ENCODE peak calls at places on chromosomes 2 and 18, in seven cellular contexts. One of them, this sample, is unnamed.

GRCh38 chr2:174846941-174847938 is 83.0 kb upstream of the CHRNA1 start:
- DNase-seq in HepG2: no peak
- DNase-seq in A549: peak
- DNase-seq in H1: no peak
- DNase-seq in IMR-90: peak
- DNase-seq in GM12878: no peak
- DNase-seq in K562: no peak
- DNase-seq in this sample: no peak

GRCh38 chr18:50051288-50051687 is 143.7 kb downstream of the MYO5B start:
- DNase-seq in HepG2: peak
- DNase-seq in A549: peak
- DNase-seq in H1: no peak
- DNase-seq in IMR-90: no peak
- DNase-seq in GM12878: no peak
- DNase-seq in K562: peak
- DNase-seq in this sample: no peak

GRCh38 chr2:20424300-20425290 is 22.3 kb upstream of the RHOB start:
- DNase-seq in HepG2: no peak
- DNase-seq in A549: no peak
- DNase-seq in H1: no peak
- DNase-seq in IMR-90: peak
- DNase-seq in GM12878: peak
- DNase-seq in K562: no peak
- DNase-seq in this sample: no peak

GRCh38 chr2:46065152-46065551 is 232.1 kb upstream of the EPAS1 start:
- DNase-seq in HepG2: no peak
- DNase-seq in A549: no peak
- DNase-seq in H1: no peak
- DNase-seq in IMR-90: peak
- DNase-seq in GM12878: no peak
- DNase-seq in K562: no peak
- DNase-seq in this sample: no peak

GRCh38 chr2:105712981-105713596 is 31.6 kb upstream of the NCK2 start:
- DNase-seq in HepG2: no peak
- DNase-seq in A549: no peak
- DNase-seq in H1: no peak
- DNase-seq in IMR-90: peak
- DNase-seq in GM12878: no peak
- DNase-seq in K562: no peak
- DNase-seq in this sample: no peak

GRCh38 chr2:167832840-167833239 is 414.6 kb downstream of the STK39 start:
- DNase-seq in HepG2: no peak
- DNase-seq in A549: no peak
- DNase-seq in H1: no peak
- DNase-seq in IMR-90: no peak
- DNase-seq in GM12878: no peak
- DNase-seq in K562: no peak
- DNase-seq in this sample: no peak

GRCh38 chr2:234632527-234633391 is 135.9 kb upstream of the ARL4C start:
- DNase-seq in HepG2: no peak
- DNase-seq in A549: no peak
- DNase-seq in H1: no peak
- DNase-seq in IMR-90: peak
- DNase-seq in GM12878: no peak
- DNase-seq in K562: no peak
- DNase-seq in this sample: no peak

GRCh38 chr2:172046080-172046678 is 39.1 kb upstream of the DLX1 start:
- DNase-seq in HepG2: no peak
- DNase-seq in A549: no peak
- DNase-seq in H1: no peak
- DNase-seq in IMR-90: no peak
- DNase-seq in GM12878: no peak
- DNase-seq in K562: no peak
- DNase-seq in this sample: no peak

GRCh38 chr2:112031916-112032582 is 23.0 kb upstream of the TMEM87B start:
- DNase-seq in HepG2: no peak
- DNase-seq in A549: no peak
- DNase-seq in H1: no peak
- DNase-seq in IMR-90: no peak
- DNase-seq in GM12878: no peak
- DNase-seq in K562: no peak
- DNase-seq in this sample: no peak

GRCh38 chr2:69893684-69894481 is at the start of gene SNRNP27:
- DNase-seq in HepG2: peak
- DNase-seq in A549: peak
- DNase-seq in H1: no peak
- DNase-seq in IMR-90: peak
- DNase-seq in GM12878: peak
- DNase-seq in K562: peak
- DNase-seq in this sample: peak

GRCh38 chr2:216535454-216535995 is 36.9 kb downstream of the RPL37A start:
- DNase-seq in HepG2: peak
- DNase-seq in A549: peak
- DNase-seq in H1: no peak
- DNase-seq in IMR-90: peak
- DNase-seq in GM12878: no peak
- DNase-seq in K562: no peak
- DNase-seq in this sample: no peak

GRCh38 chr2:179837408-179837807 is 24.0 kb downstream of the ZNF385B start:
- DNase-seq in HepG2: peak
- DNase-seq in A549: no peak
- DNase-seq in H1: no peak
- DNase-seq in IMR-90: peak
- DNase-seq in GM12878: no peak
- DNase-seq in K562: no peak
- DNase-seq in this sample: no peak

GRCh38 chr2:105781274-105781673 is 36.6 kb downstream of the NCK2 start:
- DNase-seq in HepG2: no peak
- DNase-seq in A549: no peak
- DNase-seq in H1: no peak
- DNase-seq in IMR-90: no peak
- DNase-seq in GM12878: no peak
- DNase-seq in K562: no peak
- DNase-seq in this sample: no peak

GRCh38 chr2:235716875-235717496 is 223.1 kb downstream of the AGAP1 start:
- DNase-seq in HepG2: no peak
- DNase-seq in A549: no peak
- DNase-seq in H1: no peak
- DNase-seq in IMR-90: peak
- DNase-seq in GM12878: no peak
- DNase-seq in K562: no peak
- DNase-seq in this sample: no peak

GRCh38 chr2:157480182-157480961 is 36.5 kb upstream of the CYTIP start:
- DNase-seq in HepG2: no peak
- DNase-seq in A549: no peak
- DNase-seq in H1: no peak
- DNase-seq in IMR-90: peak
- DNase-seq in GM12878: no peak
- DNase-seq in K562: no peak
- DNase-seq in this sample: no peak

GRCh38 chr18:10504723-10505122 is 21.1 kb upstream of the NAPG start:
- DNase-seq in HepG2: no peak
- DNase-seq in A549: no peak
- DNase-seq in H1: no peak
- DNase-seq in IMR-90: no peak
- DNase-seq in GM12878: no peak
- DNase-seq in K562: no peak
- DNase-seq in this sample: no peak

GRCh38 chr2:140442319-140442718 is 1662.1 kb upstream of the NXPH2 start:
- DNase-seq in HepG2: no peak
- DNase-seq in A549: no peak
- DNase-seq in H1: no peak
- DNase-seq in IMR-90: peak
- DNase-seq in GM12878: no peak
- DNase-seq in K562: no peak
- DNase-seq in this sample: no peak

GRCh38 chr18:63131106-63131943 is 188.2 kb downstream of the BCL2 start:
- DNase-seq in HepG2: peak
- DNase-seq in A549: peak
- DNase-seq in H1: no peak
- DNase-seq in IMR-90: peak
- DNase-seq in GM12878: no peak
- DNase-seq in K562: peak
- DNase-seq in this sample: no peak

DNA sequence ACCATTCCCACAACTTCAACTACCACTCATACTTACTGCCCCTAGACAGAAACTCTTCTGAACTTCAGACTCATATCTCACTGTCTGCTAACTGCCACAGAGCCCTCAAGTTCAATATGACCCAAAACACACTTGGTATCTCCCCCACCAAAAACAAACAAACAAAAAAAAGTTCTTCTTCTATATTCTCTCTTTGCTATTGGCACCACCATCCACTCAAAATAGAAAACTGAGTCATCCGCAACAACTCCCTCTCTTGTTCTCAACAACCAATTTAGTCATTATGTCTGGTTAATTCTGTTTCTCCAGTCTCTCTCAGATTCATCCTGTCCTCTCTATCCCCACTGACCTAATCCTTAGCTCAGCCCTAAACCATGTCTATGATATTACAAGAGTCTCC is 7.2 kb upstream of the DCTN1 start:
- DNase-seq in HepG2: no peak
- DNase-seq in A549: no peak
- DNase-seq in H1: no peak
- DNase-seq in IMR-90: peak
- DNase-seq in GM12878: no peak
- DNase-seq in K562: no peak
- DNase-seq in this sample: no peak
- TF ChIP-seq CEBPB in HepG2: no peak
- TF ChIP-seq CEBPB in A549: no peak
- TF ChIP-seq CEBPB in H1: no peak
- TF ChIP-seq CEBPB in IMR-90: no peak
- TF ChIP-seq CEBPB in GM12878: no peak
- TF ChIP-seq CEBPB in K562: no peak
- TF ChIP-seq CEBPB in this sample: no peak

GRCh38 chr2:145599761-145600160 is 1079.8 kb upstream of the ZEB2 start:
- DNase-seq in HepG2: no peak
- DNase-seq in A549: no peak
- DNase-seq in H1: no peak
- DNase-seq in IMR-90: peak
- DNase-seq in GM12878: no peak
- DNase-seq in K562: no peak
- DNase-seq in this sample: no peak

GRCh38 chr2:145595296-145595695 is 1075.4 kb upstream of the ZEB2 start:
- DNase-seq in HepG2: no peak
- DNase-seq in A549: no peak
- DNase-seq in H1: no peak
- DNase-seq in IMR-90: no peak
- DNase-seq in GM12878: no peak
- DNase-seq in K562: no peak
- DNase-seq in this sample: no peak

GRCh38 chr2:145598434-145598833 is 1078.5 kb upstream of the ZEB2 start:
- DNase-seq in HepG2: no peak
- DNase-seq in A549: no peak
- DNase-seq in H1: no peak
- DNase-seq in IMR-90: peak
- DNase-seq in GM12878: no peak
- DNase-seq in K562: no peak
- DNase-seq in this sample: no peak

GRCh38 chr2:145597011-145597410 is 1077.1 kb upstream of the ZEB2 start:
- DNase-seq in HepG2: no peak
- DNase-seq in A549: no peak
- DNase-seq in H1: no peak
- DNase-seq in IMR-90: peak
- DNase-seq in GM12878: no peak
- DNase-seq in K562: no peak
- DNase-seq in this sample: no peak

DNA sequence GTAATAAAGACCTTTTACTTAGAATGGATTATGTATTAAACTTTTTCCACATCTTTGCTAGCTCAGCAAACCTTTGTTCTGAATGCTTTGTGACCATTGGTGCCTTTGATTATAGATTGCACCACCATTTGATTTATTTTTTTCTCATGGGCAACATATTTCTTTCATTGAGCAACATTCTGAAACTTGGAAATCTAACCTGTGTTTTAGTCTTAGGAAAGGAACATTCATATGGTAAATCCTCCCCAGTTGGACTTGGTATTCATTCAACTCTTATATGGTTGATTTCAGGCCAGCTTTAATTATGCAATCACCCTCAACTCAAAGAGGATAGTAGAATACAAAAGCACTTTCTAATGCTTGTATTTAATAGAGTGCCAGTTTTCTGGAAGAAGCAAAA is 1077.9 kb upstream of the ZEB2 start:
- DNase-seq in HepG2: no peak
- DNase-seq in A549: no peak
- DNase-seq in H1: no peak
- DNase-seq in IMR-90: peak
- DNase-seq in GM12878: no peak
- DNase-seq in K562: no peak
- DNase-seq in this sample: no peak
- TF ChIP-seq CEBPB in HepG2: no peak
- TF ChIP-seq CEBPB in A549: no peak
- TF ChIP-seq CEBPB in H1: peak
- TF ChIP-seq CEBPB in IMR-90: peak
- TF ChIP-seq CEBPB in GM12878: no peak
- TF ChIP-seq CEBPB in K562: no peak
- TF ChIP-seq CEBPB in this sample: no peak

DNA sequence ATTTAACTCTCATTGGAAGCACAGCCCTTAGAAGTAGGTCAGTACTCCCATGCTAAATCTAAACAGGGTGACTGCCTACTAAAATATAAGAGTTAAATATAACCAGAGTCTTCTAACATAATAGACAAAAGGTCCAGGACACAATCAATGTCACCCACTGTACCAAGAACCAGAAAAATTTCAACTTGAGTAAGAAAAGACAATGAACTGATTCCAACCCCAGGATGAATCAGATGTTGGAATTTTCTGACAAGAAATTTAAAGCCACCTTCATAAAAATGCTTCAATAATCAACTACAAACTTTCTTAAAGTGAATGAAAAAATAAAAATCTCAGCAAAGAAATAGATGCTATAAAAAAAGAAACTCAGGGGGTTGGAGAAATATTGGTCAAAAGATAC is 71.3 kb upstream of the NPAS2 start:
- DNase-seq in HepG2: no peak
- DNase-seq in A549: no peak
- DNase-seq in H1: no peak
- DNase-seq in IMR-90: no peak
- DNase-seq in GM12878: no peak
- DNase-seq in K562: no peak
- DNase-seq in this sample: no peak
- TF ChIP-seq CEBPB in HepG2: no peak
- TF ChIP-seq CEBPB in A549: no peak
- TF ChIP-seq CEBPB in H1: no peak
- TF ChIP-seq CEBPB in IMR-90: no peak
- TF ChIP-seq CEBPB in GM12878: no peak
- TF ChIP-seq CEBPB in K562: no peak
- TF ChIP-seq CEBPB in this sample: no peak

DNA sequence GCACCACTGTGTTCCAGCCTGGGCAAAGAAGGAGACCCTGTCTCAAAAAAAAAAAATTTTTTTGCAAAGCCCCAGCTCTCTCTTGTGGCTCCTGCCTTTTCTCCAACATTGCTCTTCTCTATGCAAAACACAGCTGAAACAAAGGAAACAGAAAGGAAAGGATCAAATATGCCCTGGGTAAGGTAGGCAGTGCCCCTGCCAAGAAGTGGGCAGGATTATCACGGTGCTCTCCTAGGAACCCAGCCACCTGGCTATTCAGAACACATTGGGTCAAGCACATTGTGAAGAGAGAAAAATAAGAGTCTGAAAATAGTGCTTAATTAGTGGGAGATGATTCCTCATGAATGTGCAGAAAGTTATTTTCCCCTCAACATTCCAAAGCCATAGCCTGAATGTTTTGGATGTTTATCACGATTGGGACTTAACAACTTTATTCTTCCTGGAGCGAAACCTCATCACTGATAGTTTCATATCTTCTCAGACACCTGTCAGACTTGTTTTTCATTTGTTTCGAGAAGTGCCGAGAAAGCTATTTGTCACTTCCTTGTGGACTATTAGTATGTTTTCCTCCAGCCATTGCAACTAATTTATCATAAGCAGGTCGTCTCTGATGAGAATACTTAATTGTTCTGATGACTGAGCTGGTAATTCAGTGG is 42.7 kb upstream of the RPL31 start:
- DNase-seq in HepG2: no peak
- DNase-seq in A549: no peak
- DNase-seq in H1: no peak
- DNase-seq in IMR-90: peak
- DNase-seq in GM12878: no peak
- DNase-seq in K562: no peak
- DNase-seq in this sample: no peak
- TF ChIP-seq CEBPB in HepG2: no peak
- TF ChIP-seq CEBPB in A549: no peak
- TF ChIP-seq CEBPB in H1: no peak
- TF ChIP-seq CEBPB in IMR-90: no peak
- TF ChIP-seq CEBPB in GM12878: no peak
- TF ChIP-seq CEBPB in K562: no peak
- TF ChIP-seq CEBPB in this sample: no peak